ENCODE peak calls at places on chromosomes 6 and 20, in five cellular contexts. L is mucosa of gallbladder; C is stimulated activated CD4-positive, alpha-beta T cell treated with anti-CD3 and anti-CD28 coated beads, Interleukin-15, amount 100 ng/mL, for 24 hours; J is sigmoid colon; K is CD8-positive, alpha-beta memory T cell. A is an unnamed sample.

GRCh38 chr6:139846538-139847321 is 472.3 kb upstream of the CITED2 start:
- DNase-seq in L (no peak), J (no peak), C (no peak), K (no peak), A (no peak)

GRCh38 chr20:44714102-44714700 is 968 bp upstream of the CCN5 start:
- DNase-seq in J (peak; percentile 60), K (no peak), L (no peak), C (no peak), A (no peak)

GRCh38 chr20:58753267-58753928 is 60.8 kb downstream of the NPEPL1 start:
- DNase-seq in J (no peak), C (no peak), K (no peak), L (no peak), A (no peak)

GRCh38 chr6:152313542-152314482 is 323.4 kb downstream of the SYNE1 start:
- DNase-seq in K (no peak), J (no peak), L (no peak), C (no peak), A (peak; percentile 45)

GRCh38 chr6:72631480-72631879 is 9.6 kb downstream of the KCNQ5 start:
- DNase-seq in K (no peak), C (no peak), L (no peak), J (no peak), A (no peak)

GRCh38 chr20:680638-681037 is 5.0 kb upstream of the SCRT2 start:
- DNase-seq in C (no peak), K (no peak), J (no peak), L (no peak), A (no peak)

GRCh38 chr20:45407067-45407745 is 883 bp upstream of the DBNDD2 start:
- DNase-seq in C (peak; percentile 26), L (peak; percentile 20), J (peak; percentile 89), K (peak; percentile 27), A (no peak)

GRCh38 chr6:36911946-36912555 is 26.3 kb downstream of the C6orf89 start:
- DNase-seq in C (peak; percentile 56), L (no peak), J (no peak), K (peak; percentile 23), A (no peak)

GRCh38 chr20:36447101-36447500 is 94.2 kb upstream of the MYL9 start:
- DNase-seq in C (no peak), J (no peak), L (no peak), K (no peak), A (no peak)

GRCh38 chr6:17886891-17887290 is 100.5 kb downstream of the KIF13A start:
- DNase-seq in C (no peak), J (no peak), K (no peak), L (no peak), A (no peak)

GRCh38 chr20:45359406-45360148 is 3.4 kb upstream of the SYS1 start:
- DNase-seq in J (peak; percentile 89), K (no peak), L (peak; percentile 71), C (no peak), A (peak; percentile 41)

GRCh38 chr6:24927985-24928735 is 7.6 kb downstream of the RIPOR2 start:
- DNase-seq in L (no peak), C (no peak), J (no peak), K (no peak), A (no peak)

GRCh38 chr6:1527098-1527497 is 82.6 kb upstream of the FOXC1 start:
- DNase-seq in L (no peak), K (peak; percentile 9), C (peak; percentile 57), J (no peak), A (peak; percentile 70)

GRCh38 chr6:17116090-17116387 is 14.2 kb downstream of the STMND1 start:
- DNase-seq in C (no peak), J (no peak), L (no peak), K (no peak), A (no peak)

GRCh38 chr6:144415835-144416237 is 130.7 kb downstream of the UTRN start:
- DNase-seq in L (no peak), J (no peak), C (no peak), K (no peak), A (peak; percentile 93)